ENCODE peak calls at places on chromosomes 3 and 15, in nine cellular contexts. D is OCI-LY7, F is astrocyte of the cerebellum, E is colonic mucosa, I is kidney epithelial cell, L is neural progenitor cell, Q is endodermal cell, T is cardiac fibroblast, M is sigmoid colon. W is an unnamed sample.

GRCh38 chr3:5022187-5022965 is 43.1 kb downstream of the BHLHE40 start:
- DNase-seq in I (no peak), D (no peak), T (no peak), L (no peak), M (no peak), F (no peak), E (no peak), Q (no peak), W (no peak)

GRCh38 chr3:47347217-47347801 is 33.5 kb upstream of the PTPN23 start:
- DNase-seq in L (no peak), Q (no peak), E (no peak), T (peak), D (peak), F (peak), M (peak), I (no peak), W (peak)

GRCh38 chr15:48447657-48448056 is 116.4 kb downstream of the DUT start:
- DNase-seq in T (no peak), L (no peak), D (no peak), I (peak), F (no peak), E (no peak), Q (no peak), M (no peak), W (no peak)

GRCh38 chr3:58535531-58536500 is 1.2 kb downstream of the ACOX2 start:
- DNase-seq in I (no peak), L (no peak), F (no peak), M (no peak), E (peak), D (no peak), T (peak), Q (peak), W (no peak)

GRCh38 chr3:151395806-151396205 is 11.3 kb upstream of the P2RY12 start:
- DNase-seq in D (no peak), M (no peak), L (no peak), I (peak), F (no peak), T (peak), E (no peak), Q (no peak), W (no peak)

GRCh38 chr3:174202561-174202960 is 656.6 kb upstream of the NAALADL2 start:
- DNase-seq in M (no peak), Q (no peak), L (no peak), I (no peak), D (no peak), E (no peak), T (no peak), F (peak), W (peak)

GRCh38 chr3:49554639-49555265 is 475 bp downstream of the BSN start:
- DNase-seq in T (peak), Q (peak), I (no peak), M (no peak), E (peak), D (peak), L (peak), F (no peak), W (no peak)

GRCh38 chr3:40623567-40623966 is 98.8 kb downstream of the ZNF621 start:
- DNase-seq in M (no peak), L (no peak), Q (no peak), E (peak), I (peak), F (no peak), D (peak), T (peak), W (no peak)

GRCh38 chr3:147419062-147419701 is 10.0 kb downstream of the ZIC1 start:
- DNase-seq in D (no peak), T (peak), I (no peak), M (no peak), E (no peak), Q (peak), L (peak), F (peak), W (no peak)

GRCh38 chr3:148884261-148884660 is 19.2 kb downstream of the CPA3 start:
- DNase-seq in T (no peak), F (no peak), D (no peak), M (no peak), I (no peak), Q (no peak), L (no peak), E (no peak), W (no peak)

GRCh38 chr3:192851821-192852352 is 65.8 kb downstream of the MB21D2 start:
- DNase-seq in T (peak), D (no peak), E (peak), F (no peak), I (peak), Q (no peak), L (no peak), M (peak), W (no peak)

GRCh38 chr3:154862265-154862664 is 217.9 kb upstream of the MME start:
- DNase-seq in E (no peak), Q (no peak), M (no peak), L (no peak), T (no peak), D (peak), I (peak), F (peak), W (peak)

GRCh38 chr3:101849714-101850326 is 506 bp downstream of the NFKBIZ start:
- DNase-seq in M (peak), F (no peak), E (no peak), I (no peak), L (peak), D (peak), T (no peak), Q (peak), W (no peak)

GRCh38 chr3:18891641-18892040 is 256.7 kb upstream of the KCNH8 start:
- DNase-seq in I (no peak), L (no peak), F (no peak), Q (no peak), T (no peak), M (no peak), E (no peak), D (no peak), W (no peak)

GRCh38 chr3:158465074-158465473 is 105.9 kb upstream of the MLF1 start:
- DNase-seq in L (no peak), Q (no peak), M (no peak), E (no peak), D (no peak), F (no peak), T (no peak), I (no peak), W (no peak)

GRCh38 chr3:46208167-46208704 is at the start of gene CCR1:
- DNase-seq in D (peak), F (no peak), E (peak), L (peak), Q (peak), M (no peak), T (peak), I (no peak), W (no peak)
- TF ChIP-seq CTCF in D (peak), F (peak), E (peak), L (peak), Q (peak), M (no peak), T (peak), I (peak), W (peak)

GRCh38 chr3:34011171-34012101 is 213.0 kb downstream of the PDCD6IP start:
- DNase-seq in Q (no peak), L (peak), M (no peak), F (no peak), T (no peak), E (no peak), D (peak), I (no peak), W (no peak)
- TF ChIP-seq CTCF in Q (peak), L (peak), M (no peak), F (no peak), T (no peak), E (no peak), D (peak), I (peak), W (peak)

GRCh38 chr3:159928692-159929091 is 59.9 kb upstream of the IL12A start:
- DNase-seq in Q (no peak), T (peak), D (no peak), L (no peak), I (peak), E (no peak), F (peak), M (no peak), W (peak)

GRCh38 chr3:159928071-159928491 is 60.6 kb upstream of the IL12A start:
- DNase-seq in T (peak), E (no peak), F (no peak), D (no peak), Q (no peak), M (no peak), L (no peak), I (no peak), W (no peak)

GRCh38 chr3:159926573-159926972 is 62.1 kb upstream of the IL12A start:
- DNase-seq in M (no peak), I (no peak), D (no peak), F (no peak), Q (no peak), L (no peak), E (no peak), T (no peak), W (no peak)

GRCh38 chr3:159929894-159930235 is 58.8 kb upstream of the IL12A start:
- DNase-seq in T (no peak), Q (no peak), F (no peak), E (no peak), L (no peak), M (no peak), D (no peak), I (no peak), W (no peak)

DNA sequence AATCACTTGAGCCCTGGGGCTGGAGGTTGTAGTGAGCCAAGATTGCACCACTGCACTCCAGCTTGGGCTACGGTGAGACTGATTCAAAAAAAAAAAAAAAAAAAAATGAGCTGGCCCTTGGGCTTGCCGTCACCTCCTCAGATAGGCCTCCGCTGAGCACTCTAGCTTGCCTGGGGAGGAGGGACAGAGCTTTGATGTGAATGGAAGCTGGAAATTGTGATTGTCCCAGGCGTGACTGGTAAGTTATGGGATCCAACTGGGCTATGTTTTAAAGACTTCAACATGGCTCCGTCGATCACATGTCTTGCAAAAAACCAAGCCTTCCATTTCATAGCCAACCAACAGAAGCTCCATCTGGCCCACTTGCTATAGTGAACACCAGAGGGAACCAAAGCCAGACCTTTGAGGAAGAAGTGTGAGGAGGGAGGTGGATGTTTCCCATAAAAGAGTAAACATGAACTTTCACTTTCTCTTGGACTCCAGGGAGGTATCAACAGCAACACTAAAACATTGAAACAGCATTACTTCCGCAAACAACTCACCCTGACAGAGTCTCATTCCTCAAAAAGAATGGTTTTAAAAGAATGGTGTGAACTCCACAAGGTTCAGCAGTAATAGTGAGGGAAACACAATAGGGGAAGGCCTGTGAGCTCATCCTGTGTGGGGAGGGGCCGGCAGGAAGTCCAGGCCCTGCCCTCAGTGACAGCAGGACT is 59.3 kb upstream of the IL12A start:
- DNase-seq in D (no peak), E (peak), T (peak), L (no peak), Q (no peak), I (peak), F (peak), M (no peak), W (peak)
- TF ChIP-seq CTCF in D (no peak), E (peak), T (peak), L (no peak), Q (peak), I (peak), F (peak), M (no peak), W (peak)

GRCh38 chr3:17686613-17687012 is 55.8 kb downstream of the TBC1D5 start:
- DNase-seq in Q (no peak), I (no peak), F (no peak), T (peak), L (peak), M (no peak), D (peak), E (no peak), W (no peak)
- TF ChIP-seq CTCF in Q (peak), I (peak), F (no peak), T (peak), L (peak), M (no peak), D (peak), E (no peak), W (no peak)